ENCODE peak calls at places on chromosomes 7 and 10, in nine cellular contexts. H is H7; A is stimulated activated CD8-positive, alpha-beta memory T cell treated with anti-CD3 and anti-CD28 coated beads, Interleukin-7, amount 100 ng/mL, for 1 hour; W is endothelial cell; N is fibroblast of the conjunctiva; O is hippocampal formation; F is neuronal stem cell; M is heart right ventricle; Q is fibroblast of mammary gland. E is an unnamed sample.

GRCh38 chr7:81604075-81604807 is 165.6 kb downstream of the HGF start:
- DNase-seq in H (no peak), A (no peak), W (no peak), N (no peak), O (no peak), F (no peak), M (no peak), Q (peak), E (no peak)

GRCh38 chr10:101567165-101568006 is 20.7 kb downstream of the POLL start:
- DNase-seq in H (peak), A (no peak), W (no peak), N (no peak), O (no peak), F (no peak), M (no peak), Q (no peak), E (no peak)

GRCh38 chr7:6166443-6166871 is 106.0 kb downstream of the CYTH3 start:
- DNase-seq in H (peak), A (no peak), W (no peak), N (no peak), O (no peak), F (no peak), M (peak), Q (no peak), E (no peak)

GRCh38 chr7:24741691-24742639 is 15.3 kb downstream of the GSDME start:
- DNase-seq in H (no peak), A (no peak), W (no peak), N (peak), O (no peak), F (no peak), M (no peak), Q (peak), E (no peak)

GRCh38 chr10:34651796-34652195 is 163.3 kb downstream of the PARD3 start:
- DNase-seq in H (no peak), A (no peak), W (no peak), N (no peak), O (no peak), F (no peak), M (no peak), Q (peak), E (no peak)

GRCh38 chr10:50896721-50897120 is 11.3 kb upstream of the A1CF start:
- DNase-seq in H (no peak), A (no peak), W (no peak), N (no peak), O (no peak), F (no peak), M (no peak), Q (no peak), E (no peak)

GRCh38 chr7:150855046-150855445 is 2.7 kb downstream of the AOC1 start:
- DNase-seq in H (no peak), A (no peak), W (no peak), N (no peak), O (no peak), F (no peak), M (no peak), Q (no peak), E (no peak)

GRCh38 chr7:116393654-116394053 is 105.9 kb upstream of the CAV2 start:
- DNase-seq in H (no peak), A (no peak), W (peak), N (no peak), O (no peak), F (no peak), M (peak), Q (peak), E (no peak)

GRCh38 chr10:91061608-91062007 is 140.7 kb upstream of the ANKRD1 start:
- DNase-seq in H (no peak), A (no peak), W (no peak), N (no peak), O (no peak), F (no peak), M (no peak), Q (no peak), E (no peak)

GRCh38 chr10:47261556-47261955 is 38.4 kb upstream of the GDF10 start:
- DNase-seq in H (no peak), A (no peak), W (no peak), N (no peak), O (no peak), F (no peak), M (no peak), Q (no peak), E (no peak)

GRCh38 chr7:3688061-3688460 is 387.0 kb downstream of the SDK1 start:
- DNase-seq in H (no peak), A (no peak), W (no peak), N (no peak), O (no peak), F (no peak), M (no peak), Q (no peak), E (no peak)

GRCh38 chr10:110684800-110685446 is 40.8 kb downstream of the RBM20 start:
- DNase-seq in H (peak), A (no peak), W (no peak), N (no peak), O (no peak), F (no peak), M (peak), Q (no peak), E (no peak)

GRCh38 chr10:100614416-100614815 is 78.7 kb downstream of the HIF1AN start:
- DNase-seq in H (no peak), A (no peak), W (no peak), N (no peak), O (no peak), F (no peak), M (no peak), Q (no peak), E (no peak)

GRCh38 chr7:103613655-103614642 is 167.9 kb upstream of the SLC26A5 start:
- DNase-seq in H (peak), A (no peak), W (no peak), N (no peak), O (no peak), F (no peak), M (no peak), Q (peak), E (no peak)

E was measured in globus pallidus.